ENCODE peak calls at places on chromosomes 2 and 18, in four cellular contexts. One of them, this sample, is unnamed.

GRCh38 chr18:39235118-39235719 is 1669.6 kb upstream of the CELF4 start:
- ATAC-seq in HCT116: no peak
- ATAC-seq in HepG2: no peak
- ATAC-seq in upper lobe of left lung: peak
- ATAC-seq in this sample: no peak

GRCh38 chr18:22488554-22488953 is 70.8 kb upstream of the CTAGE1 start:
- ATAC-seq in upper lobe of left lung: no peak
- ATAC-seq in HepG2: no peak
- ATAC-seq in HCT116: no peak
- ATAC-seq in this sample: peak

GRCh38 chr2:168171069-168171762 is 76.2 kb downstream of the STK39 start:
- ATAC-seq in HCT116: no peak
- ATAC-seq in HepG2: no peak
- ATAC-seq in upper lobe of left lung: no peak
- ATAC-seq in this sample: no peak

GRCh38 chr2:23925702-23926288 is 1.1 kb downstream of the ATAD2B start:
- ATAC-seq in upper lobe of left lung: peak
- ATAC-seq in HepG2: peak
- ATAC-seq in HCT116: peak
- ATAC-seq in this sample: peak

GRCh38 chr18:77004555-77005380 is 127.8 kb downstream of the MBP start:
- ATAC-seq in upper lobe of left lung: no peak
- ATAC-seq in HepG2: no peak
- ATAC-seq in HCT116: no peak
- ATAC-seq in this sample: no peak

GRCh38 chr2:217360781-217361485 is 501.1 kb upstream of the TNP1 start:
- ATAC-seq in HCT116: no peak
- ATAC-seq in HepG2: no peak
- ATAC-seq in upper lobe of left lung: peak
- ATAC-seq in this sample: peak

GRCh38 chr2:47486858-47487497 is 84.0 kb downstream of the MSH2 start:
- ATAC-seq in HCT116: no peak
- ATAC-seq in HepG2: no peak
- ATAC-seq in upper lobe of left lung: peak
- ATAC-seq in this sample: no peak

GRCh38 chr2:16508061-16508851 is 157.4 kb downstream of the CYRIA start:
- ATAC-seq in HepG2: peak
- ATAC-seq in upper lobe of left lung: peak
- ATAC-seq in HCT116: peak
- ATAC-seq in this sample: peak

GRCh38 chr2:15115786-15116185 is 445.3 kb downstream of the NBAS start:
- ATAC-seq in HCT116: no peak
- ATAC-seq in HepG2: no peak
- ATAC-seq in upper lobe of left lung: no peak
- ATAC-seq in this sample: no peak

GRCh38 chr18:46040747-46041104 is 31.3 kb downstream of the PSTPIP2 start:
- ATAC-seq in HCT116: no peak
- ATAC-seq in upper lobe of left lung: peak
- ATAC-seq in HepG2: no peak
- ATAC-seq in this sample: no peak

GRCh38 chr18:48623468-48624220 is 84.8 kb downstream of the CTIF start:
- ATAC-seq in HCT116: no peak
- ATAC-seq in HepG2: no peak
- ATAC-seq in upper lobe of left lung: no peak
- ATAC-seq in this sample: peak

GRCh38 chr18:2853926-2854664 is 7.3 kb downstream of the EMILIN2 start:
- ATAC-seq in HCT116: no peak
- ATAC-seq in HepG2: no peak
- ATAC-seq in upper lobe of left lung: no peak
- ATAC-seq in this sample: no peak

GRCh38 chr2:190088917-190089316 is 26.4 kb upstream of the MSTN start:
- ATAC-seq in HCT116: peak
- ATAC-seq in upper lobe of left lung: no peak
- ATAC-seq in HepG2: peak
- ATAC-seq in this sample: no peak

GRCh38 chr18:48539406-48540328 is 836 bp downstream of the CTIF start:
- ATAC-seq in HepG2: peak
- ATAC-seq in HCT116: peak
- ATAC-seq in upper lobe of left lung: peak
- ATAC-seq in this sample: peak

GRCh38 chr2:42169869-42170465 is 814 bp downstream of the EML4 start:
- ATAC-seq in upper lobe of left lung: peak
- ATAC-seq in HepG2: peak
- ATAC-seq in HCT116: no peak
- ATAC-seq in this sample: peak

GRCh38 chr18:51619283-51619682 is 421.8 kb upstream of the MEX3C start:
- ATAC-seq in upper lobe of left lung: peak
- ATAC-seq in HCT116: no peak
- ATAC-seq in HepG2: no peak
- ATAC-seq in this sample: no peak

GRCh38 chr2:144143294-144144092 is 376.4 kb downstream of the ZEB2 start:
- ATAC-seq in HCT116: no peak
- ATAC-seq in HepG2: no peak
- ATAC-seq in upper lobe of left lung: no peak
- ATAC-seq in this sample: peak

GRCh38 chr2:46381263-46381849 is 84.1 kb downstream of the EPAS1 start:
- ATAC-seq in HepG2: peak
- ATAC-seq in HCT116: no peak
- ATAC-seq in upper lobe of left lung: no peak
- ATAC-seq in this sample: no peak

GRCh38 chr2:96253006-96253405 is 12.8 kb downstream of the TMEM127 start:
- ATAC-seq in upper lobe of left lung: no peak
- ATAC-seq in HCT116: no peak
- ATAC-seq in HepG2: peak
- ATAC-seq in this sample: no peak

GRCh38 chr2:153299809-153300208 is 178.8 kb downstream of the RPRM start:
- ATAC-seq in HCT116: no peak
- ATAC-seq in HepG2: no peak
- ATAC-seq in upper lobe of left lung: peak
- ATAC-seq in this sample: no peak

GRCh38 chr2:222837643-222838056 is 23.2 kb upstream of the ACSL3 start:
- ATAC-seq in HCT116: no peak
- ATAC-seq in HepG2: no peak
- ATAC-seq in upper lobe of left lung: peak
- ATAC-seq in this sample: no peak

GRCh38 chr18:58618822-58619553 is 9.9 kb downstream of the ALPK2 start:
- ATAC-seq in upper lobe of left lung: no peak
- ATAC-seq in HepG2: no peak
- ATAC-seq in HCT116: no peak
- ATAC-seq in this sample: no peak

GRCh38 chr18:37084912-37085311 is 256.0 kb downstream of the KIAA1328 start:
- ATAC-seq in HCT116: no peak
- ATAC-seq in HepG2: no peak
- ATAC-seq in upper lobe of left lung: no peak
- ATAC-seq in this sample: no peak

GRCh38 chr2:217804786-217805678 is 197.8 kb downstream of the TNS1 start:
- ATAC-seq in HCT116: no peak
- ATAC-seq in HepG2: peak
- ATAC-seq in upper lobe of left lung: peak
- ATAC-seq in this sample: peak

GRCh38 chr18:10659594-10659993 is 133.8 kb downstream of the NAPG start:
- ATAC-seq in HCT116: no peak
- ATAC-seq in HepG2: no peak
- ATAC-seq in upper lobe of left lung: no peak
- ATAC-seq in this sample: no peak

GRCh38 chr2:120060088-120060623 is 47.3 kb downstream of the EPB41L5 start:
- ATAC-seq in upper lobe of left lung: no peak
- ATAC-seq in HepG2: no peak
- ATAC-seq in HCT116: no peak
- ATAC-seq in this sample: no peak

GRCh38 chr18:54388203-54389142 is 30.8 kb downstream of the C18orf54 start:
- ATAC-seq in HepG2: peak
- ATAC-seq in HCT116: peak
- ATAC-seq in upper lobe of left lung: no peak
- ATAC-seq in this sample: no peak

GRCh38 chr2:10901565-10901964 is 10.2 kb upstream of the KCNF1 start:
- ATAC-seq in HepG2: no peak
- ATAC-seq in upper lobe of left lung: no peak
- ATAC-seq in HCT116: no peak
- ATAC-seq in this sample: no peak

GRCh38 chr2:214376631-214377624 is 33.9 kb upstream of the VWC2L start:
- ATAC-seq in HCT116: no peak
- ATAC-seq in upper lobe of left lung: no peak
- ATAC-seq in HepG2: no peak
- ATAC-seq in this sample: no peak

GRCh38 chr2:132651115-132652099 is 18.6 kb downstream of the LYPD1 start:
- ATAC-seq in HCT116: peak
- ATAC-seq in upper lobe of left lung: no peak
- ATAC-seq in HepG2: peak
- ATAC-seq in this sample: no peak
- TF ChIP-seq CTCF in HCT116: peak
- TF ChIP-seq CTCF in upper lobe of left lung: no peak
- TF ChIP-seq CTCF in HepG2: peak
- TF ChIP-seq CTCF in this sample: peak

GRCh38 chr18:23689031-23689615 is at the start of gene LAMA3:
- ATAC-seq in HepG2: peak
- ATAC-seq in upper lobe of left lung: peak
- ATAC-seq in HCT116: peak
- ATAC-seq in this sample: peak
- TF ChIP-seq POLR2A in HepG2: no peak
- TF ChIP-seq POLR2A in upper lobe of left lung: peak
- TF ChIP-seq POLR2A in HCT116: no peak
- TF ChIP-seq POLR2A in this sample: no peak

DNA sequence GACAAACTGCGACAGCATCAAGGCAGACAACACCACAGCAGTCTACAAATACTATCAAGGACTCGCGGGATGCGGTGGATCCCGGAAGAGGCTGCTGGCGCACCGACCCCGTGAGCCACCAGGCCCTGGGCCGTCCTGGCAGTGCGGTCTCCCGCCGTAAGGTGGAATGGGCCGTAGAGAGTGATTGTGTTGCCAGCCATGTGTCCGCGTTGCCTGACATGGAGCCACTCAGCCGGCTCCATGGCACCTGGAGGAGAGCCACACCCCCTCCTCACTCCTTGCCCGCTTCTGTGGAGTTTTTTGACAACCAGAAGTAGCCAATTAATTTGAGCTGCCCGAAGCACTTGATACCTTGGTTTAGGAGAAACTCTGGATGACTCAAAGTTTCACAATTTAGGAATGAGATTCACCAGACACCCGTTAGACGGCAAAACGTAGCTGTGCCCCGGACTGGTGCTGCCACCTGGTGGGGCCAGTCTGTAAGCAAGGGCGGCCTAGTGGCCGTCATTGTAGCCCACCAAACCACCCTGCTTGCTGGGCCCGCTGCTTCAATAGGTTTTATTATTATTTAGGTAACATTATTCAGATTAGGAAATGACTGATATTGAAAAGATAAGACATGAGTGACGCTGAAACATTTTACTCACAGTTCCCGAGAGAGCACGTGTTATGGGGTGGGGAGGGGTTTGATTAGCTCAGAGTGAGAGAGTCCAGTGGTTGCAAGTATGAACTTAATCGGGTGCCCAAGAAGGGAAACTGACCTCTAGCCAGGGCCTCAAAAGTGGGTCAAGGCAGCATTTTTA is 10.2 kb upstream of the IMP4 start:
- ATAC-seq in HCT116: peak
- ATAC-seq in upper lobe of left lung: peak
- ATAC-seq in HepG2: peak
- ATAC-seq in this sample: peak
- TF ChIP-seq POLR2AphosphoS5 in HCT116: no peak
- TF ChIP-seq POLR2AphosphoS5 in upper lobe of left lung: no peak
- TF ChIP-seq POLR2AphosphoS5 in HepG2: no peak
- TF ChIP-seq POLR2AphosphoS5 in this sample: peak

DNA sequence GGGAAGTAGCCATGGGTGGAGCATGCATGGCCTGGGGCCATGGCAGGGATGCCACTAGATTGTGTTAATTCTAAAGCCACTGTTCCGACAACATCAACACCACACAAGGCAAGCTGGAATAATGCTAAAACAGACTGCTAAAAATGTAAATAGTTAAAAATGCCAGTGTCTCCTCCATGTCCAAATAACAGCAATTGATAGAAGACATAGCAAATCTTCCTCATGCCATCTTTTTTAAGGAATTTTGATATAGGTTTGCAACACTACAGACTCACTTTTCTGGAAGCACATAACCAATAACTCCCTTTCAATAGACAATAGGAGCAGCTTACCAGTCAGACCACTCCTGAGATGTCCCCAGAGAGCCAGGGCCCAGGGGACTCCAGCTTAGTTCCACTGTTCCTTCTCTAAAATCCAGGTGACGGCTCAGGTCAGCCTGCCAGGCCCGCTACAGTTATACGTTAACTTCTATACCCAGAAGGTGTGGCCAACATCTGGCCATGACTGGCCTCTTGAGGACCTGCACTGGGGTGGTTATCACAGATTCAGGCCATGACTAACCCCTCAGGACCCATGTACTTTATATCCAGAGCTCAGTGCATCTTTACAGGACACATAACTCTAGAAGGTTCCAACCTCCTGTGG is 20.3 kb downstream of the TUBB6 start:
- ATAC-seq in upper lobe of left lung: no peak
- ATAC-seq in HCT116: no peak
- ATAC-seq in HepG2: peak
- ATAC-seq in this sample: no peak
- TF ChIP-seq CTCF in upper lobe of left lung: peak
- TF ChIP-seq CTCF in HCT116: no peak
- TF ChIP-seq CTCF in HepG2: no peak
- TF ChIP-seq CTCF in this sample: no peak

DNA sequence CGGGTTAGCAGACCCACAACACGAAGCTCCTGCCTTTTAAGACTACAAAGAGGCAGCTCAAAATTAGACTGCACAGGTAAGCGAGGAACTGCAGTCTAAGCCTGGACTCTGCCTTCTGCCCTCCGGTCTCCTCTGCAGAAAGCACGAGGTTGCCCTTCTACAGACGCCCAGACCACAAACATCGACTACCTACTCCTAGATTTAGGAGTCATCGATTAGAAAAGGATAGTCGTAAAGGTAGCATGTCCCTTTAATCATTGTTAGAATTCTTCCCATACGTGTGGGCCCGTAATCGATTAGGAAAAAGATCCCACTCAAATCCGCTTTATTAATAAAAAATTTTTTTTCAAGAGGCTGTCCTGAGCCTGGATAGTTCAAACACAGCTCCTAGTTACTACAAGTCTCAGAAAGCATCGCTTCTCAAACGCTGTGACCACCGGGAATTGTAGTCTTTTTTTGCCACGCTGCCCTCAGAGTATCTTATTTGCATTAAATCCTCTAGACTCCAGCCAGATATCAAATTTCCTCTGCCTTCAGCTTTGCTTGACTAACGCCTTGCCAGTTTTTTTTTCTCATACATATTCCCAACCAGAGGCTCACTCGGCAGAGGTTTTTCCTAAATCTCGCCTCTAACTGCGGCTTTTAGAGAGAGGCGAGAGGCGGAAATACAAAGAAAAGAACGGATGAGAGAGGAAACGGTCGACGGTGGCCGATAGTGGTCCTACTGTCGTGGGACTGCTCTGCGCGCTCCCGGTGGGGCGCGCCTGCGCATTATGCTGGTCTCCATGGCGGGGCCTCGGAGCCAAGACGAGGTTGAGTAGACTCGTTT is at the start of the genes CARF and WDR12:
- ATAC-seq in HepG2: peak
- ATAC-seq in HCT116: peak
- ATAC-seq in upper lobe of left lung: peak
- ATAC-seq in this sample: peak
- TF ChIP-seq POLR2A in HepG2: peak
- TF ChIP-seq POLR2A in HCT116: peak
- TF ChIP-seq POLR2A in upper lobe of left lung: peak
- TF ChIP-seq POLR2A in this sample: no peak